ENCODE peak calls at places on chromosomes 12 and 14, in five cellular contexts. One of them, this sample, is unnamed.

GRCh38 chr12:32727237-32727636 is 28.5 kb downstream of the YARS2 start:
- DNase-seq in tibial artery: no peak
- DNase-seq in fibroblast of villous mesenchyme: no peak
- DNase-seq in prostate gland: no peak
- DNase-seq in mammary epithelial cell: no peak
- DNase-seq in this sample: peak; percentile 14

GRCh38 chr12:8692573-8692972 is 5.2 kb upstream of the RIMKLB start:
- DNase-seq in tibial artery: peak; percentile 84
- DNase-seq in fibroblast of villous mesenchyme: peak; percentile 33
- DNase-seq in prostate gland: peak; percentile 76
- DNase-seq in mammary epithelial cell: peak; percentile 23
- DNase-seq in this sample: peak; percentile 79

GRCh38 chr14:79554816-79555215 is 656.5 kb downstream of the DIO2 start:
- DNase-seq in tibial artery: no peak
- DNase-seq in fibroblast of villous mesenchyme: no peak
- DNase-seq in prostate gland: no peak
- DNase-seq in mammary epithelial cell: no peak
- DNase-seq in this sample: no peak

GRCh38 chr12:111193067-111193466 is 175.8 kb downstream of the PHETA1 start:
- DNase-seq in tibial artery: no peak
- DNase-seq in fibroblast of villous mesenchyme: no peak
- DNase-seq in prostate gland: no peak
- DNase-seq in mammary epithelial cell: no peak
- DNase-seq in this sample: no peak

GRCh38 chr12:65324551-65324950 is 46.1 kb downstream of the MSRB3 start:
- DNase-seq in tibial artery: no peak
- DNase-seq in fibroblast of villous mesenchyme: no peak
- DNase-seq in prostate gland: no peak
- DNase-seq in mammary epithelial cell: no peak
- DNase-seq in this sample: no peak

GRCh38 chr12:24177889-24178288 is 228.4 kb upstream of the SOX5 start:
- DNase-seq in tibial artery: no peak
- DNase-seq in fibroblast of villous mesenchyme: no peak
- DNase-seq in prostate gland: no peak
- DNase-seq in mammary epithelial cell: no peak
- DNase-seq in this sample: no peak

GRCh38 chr12:65925626-65926025 is 101.3 kb downstream of the HMGA2 start:
- DNase-seq in tibial artery: no peak
- DNase-seq in fibroblast of villous mesenchyme: no peak
- DNase-seq in prostate gland: no peak
- DNase-seq in mammary epithelial cell: no peak
- DNase-seq in this sample: no peak

GRCh38 chr12:57238854-57239554 is 9.5 kb downstream of the SHMT2 start:
- DNase-seq in tibial artery: peak; percentile 93
- DNase-seq in fibroblast of villous mesenchyme: peak; percentile 91
- DNase-seq in prostate gland: peak; percentile 78
- DNase-seq in mammary epithelial cell: peak; percentile 71
- DNase-seq in this sample: peak; percentile 91

GRCh38 chr12:127729381-127729780 is 537.6 kb upstream of the TMEM132C start:
- DNase-seq in tibial artery: no peak
- DNase-seq in fibroblast of villous mesenchyme: peak; percentile 32
- DNase-seq in prostate gland: no peak
- DNase-seq in mammary epithelial cell: no peak
- DNase-seq in this sample: no peak

GRCh38 chr14:104239866-104240301 is 101.5 kb downstream of the KIF26A start:
- DNase-seq in tibial artery: no peak
- DNase-seq in fibroblast of villous mesenchyme: no peak
- DNase-seq in prostate gland: no peak
- DNase-seq in mammary epithelial cell: no peak
- DNase-seq in this sample: no peak

GRCh38 chr12:54463034-54463433 is 10.4 kb downstream of the GTSF1 start:
- DNase-seq in tibial artery: peak; percentile 81
- DNase-seq in fibroblast of villous mesenchyme: peak; percentile 78
- DNase-seq in prostate gland: no peak
- DNase-seq in mammary epithelial cell: peak; percentile 71
- DNase-seq in this sample: peak; percentile 95

GRCh38 chr12:38892090-38892786 is 13.2 kb downstream of the CPNE8 start:
- DNase-seq in tibial artery: no peak
- DNase-seq in fibroblast of villous mesenchyme: peak; percentile 61
- DNase-seq in prostate gland: no peak
- DNase-seq in mammary epithelial cell: peak; percentile 12
- DNase-seq in this sample: no peak

GRCh38 chr14:38211258-38211735 is 3.6 kb downstream of the SSTR1 start:
- DNase-seq in tibial artery: no peak
- DNase-seq in fibroblast of villous mesenchyme: no peak
- DNase-seq in prostate gland: no peak
- DNase-seq in mammary epithelial cell: no peak
- DNase-seq in this sample: no peak
- H3K4me3 ChIP-seq in tibial artery: peak overlapping the region; percentile 47
- H3K4me3 ChIP-seq in fibroblast of villous mesenchyme: peak overlapping the region; percentile 72
- H3K4me3 ChIP-seq in prostate gland: no peak overlapping the region
- H3K4me3 ChIP-seq in mammary epithelial cell: no peak overlapping the region
- H3K4me3 ChIP-seq in this sample: peak overlapping the region; percentile 46

GRCh38 chr12:89372584-89373370 is 20.5 kb upstream of the DUSP6 start:
- DNase-seq in tibial artery: no peak
- DNase-seq in fibroblast of villous mesenchyme: no peak
- DNase-seq in prostate gland: no peak
- DNase-seq in mammary epithelial cell: no peak
- DNase-seq in this sample: peak; percentile 23
- H3K4me3 ChIP-seq in tibial artery: no peak overlapping the region
- H3K4me3 ChIP-seq in fibroblast of villous mesenchyme: no peak overlapping the region
- H3K4me3 ChIP-seq in prostate gland: no peak overlapping the region
- H3K4me3 ChIP-seq in mammary epithelial cell: no peak overlapping the region
- H3K4me3 ChIP-seq in this sample: no peak overlapping the region

GRCh38 chr14:94796278-94796677 is 26.4 kb upstream of the GSC start:
- DNase-seq in tibial artery: no peak
- DNase-seq in fibroblast of villous mesenchyme: no peak
- DNase-seq in prostate gland: no peak
- DNase-seq in mammary epithelial cell: no peak
- DNase-seq in this sample: no peak
- H3K4me3 ChIP-seq in tibial artery: no peak overlapping the region
- H3K4me3 ChIP-seq in fibroblast of villous mesenchyme: no peak overlapping the region
- H3K4me3 ChIP-seq in prostate gland: no peak overlapping the region
- H3K4me3 ChIP-seq in mammary epithelial cell: no peak overlapping the region
- H3K4me3 ChIP-seq in this sample: no peak overlapping the region

GRCh38 chr14:95518045-95518751 is 1.7 kb upstream of the SYNE3 start:
- DNase-seq in tibial artery: no peak
- DNase-seq in fibroblast of villous mesenchyme: peak; percentile 82
- DNase-seq in prostate gland: no peak
- DNase-seq in mammary epithelial cell: no peak
- DNase-seq in this sample: peak; percentile 69

GRCh38 chr14:95522116-95522515 is 5.7 kb upstream of the SYNE3 start:
- DNase-seq in tibial artery: no peak
- DNase-seq in fibroblast of villous mesenchyme: no peak
- DNase-seq in prostate gland: no peak
- DNase-seq in mammary epithelial cell: no peak
- DNase-seq in this sample: no peak

GRCh38 chr14:95521001-95521400 is 4.6 kb upstream of the SYNE3 start:
- DNase-seq in tibial artery: no peak
- DNase-seq in fibroblast of villous mesenchyme: no peak
- DNase-seq in prostate gland: no peak
- DNase-seq in mammary epithelial cell: no peak
- DNase-seq in this sample: no peak

GRCh38 chr14:95519699-95520098 is 3.2 kb upstream of the SYNE3 start:
- DNase-seq in tibial artery: peak; percentile 93
- DNase-seq in fibroblast of villous mesenchyme: peak; percentile 89
- DNase-seq in prostate gland: no peak
- DNase-seq in mammary epithelial cell: peak; percentile 72
- DNase-seq in this sample: peak; percentile 88

DNA sequence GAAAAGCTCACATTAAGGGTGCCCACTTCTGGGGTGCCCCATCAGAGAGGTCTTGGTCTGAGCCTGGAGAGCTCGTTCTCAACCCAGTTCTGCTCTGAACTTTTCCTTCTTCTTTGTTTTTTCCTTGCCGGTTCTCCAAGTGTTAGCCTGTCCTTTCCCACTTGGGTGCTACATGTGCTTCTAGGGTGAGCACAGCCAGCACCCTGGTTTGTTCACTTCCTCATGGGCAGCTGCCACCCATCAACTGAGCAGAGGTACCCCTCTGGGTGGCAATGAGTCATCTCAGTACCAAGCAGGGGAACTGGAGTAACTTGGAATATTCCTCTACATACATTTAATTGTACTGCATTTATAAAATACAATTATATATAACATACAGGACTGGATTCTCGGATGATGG is 3.9 kb upstream of the SYNE3 start:
- DNase-seq in tibial artery: no peak
- DNase-seq in fibroblast of villous mesenchyme: no peak
- DNase-seq in prostate gland: no peak
- DNase-seq in mammary epithelial cell: no peak
- DNase-seq in this sample: no peak
- H3K4me3 ChIP-seq in tibial artery: no peak overlapping the region
- H3K4me3 ChIP-seq in fibroblast of villous mesenchyme: no peak overlapping the region
- H3K4me3 ChIP-seq in prostate gland: no peak overlapping the region
- H3K4me3 ChIP-seq in mammary epithelial cell: no peak overlapping the region
- H3K4me3 ChIP-seq in this sample: no peak overlapping the region

GRCh38 chr14:54652890-54653201 is 85.9 kb downstream of the SAMD4A start:
- DNase-seq in tibial artery: no peak
- DNase-seq in fibroblast of villous mesenchyme: no peak
- DNase-seq in prostate gland: no peak
- DNase-seq in mammary epithelial cell: no peak
- DNase-seq in this sample: no peak
- H3K4me3 ChIP-seq in tibial artery: peak overlapping the region; percentile 27
- H3K4me3 ChIP-seq in fibroblast of villous mesenchyme: peak overlapping the region; percentile 41
- H3K4me3 ChIP-seq in prostate gland: no peak overlapping the region
- H3K4me3 ChIP-seq in mammary epithelial cell: peak overlapping the region; percentile 32
- H3K4me3 ChIP-seq in this sample: no peak overlapping the region

DNA sequence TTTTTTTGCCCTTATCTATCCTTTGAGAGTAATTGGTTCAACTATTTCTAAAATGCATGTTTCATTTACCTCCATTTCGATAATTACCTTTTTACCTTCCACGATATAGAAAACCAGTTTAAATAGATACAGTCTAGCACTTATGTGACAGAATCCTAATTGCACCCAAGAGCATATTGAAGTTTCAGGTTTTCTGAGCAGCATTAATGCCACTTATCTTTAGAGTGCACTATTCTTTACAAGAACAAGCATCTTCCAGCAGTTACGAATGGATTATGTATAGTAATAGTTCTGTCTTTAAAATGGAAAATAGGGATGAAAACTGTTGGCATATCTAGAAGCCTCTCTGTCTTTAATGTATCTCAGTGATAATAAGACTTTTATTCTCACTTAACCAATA is 82.2 kb upstream of the ATXN7L3B start:
- DNase-seq in tibial artery: no peak
- DNase-seq in fibroblast of villous mesenchyme: no peak
- DNase-seq in prostate gland: no peak
- DNase-seq in mammary epithelial cell: no peak
- DNase-seq in this sample: no peak
- H3K4me3 ChIP-seq in tibial artery: no peak overlapping the region
- H3K4me3 ChIP-seq in fibroblast of villous mesenchyme: no peak overlapping the region
- H3K4me3 ChIP-seq in prostate gland: no peak overlapping the region
- H3K4me3 ChIP-seq in mammary epithelial cell: no peak overlapping the region
- H3K4me3 ChIP-seq in this sample: no peak overlapping the region